ENCODE peak calls at places on chromosomes 1 and 21, in seven cellular contexts. P is NCI-H446 treated with DMSO at 0.1 percent for 48 hours, G is naive B cell, E is brain pericyte, U is NAMALWA, H is globus pallidus, Y is RPMI7951. O is an unnamed sample.

GRCh38 chr1:184972281-184973055 is 1.8 kb downstream of the NIBAN1 start:
- DNase-seq in E (no peak), H (no peak), U (peak), Y (peak), P (no peak), G (no peak), O (no peak)

GRCh38 chr1:240522122-240522822 is 89.7 kb downstream of the GREM2 start:
- DNase-seq in U (no peak), P (no peak), Y (no peak), H (no peak), E (no peak), G (no peak), O (no peak)

GRCh38 chr1:160078392-160079195 is 2.7 kb upstream of the KCNJ9 start:
- DNase-seq in G (peak), P (no peak), E (no peak), Y (peak), H (peak), U (peak), O (peak)

GRCh38 chr1:24409535-24409934 is 4.0 kb downstream of the STPG1 start:
- DNase-seq in P (no peak), Y (peak), G (no peak), H (no peak), U (no peak), E (no peak), O (no peak)

GRCh38 chr1:189206617-189207016 is 1271.0 kb downstream of the BRINP3 start:
- DNase-seq in H (no peak), U (no peak), P (no peak), E (no peak), Y (no peak), G (no peak), O (no peak)

GRCh38 chr21:39712976-39713375 is 32.0 kb upstream of the IGSF5 start:
- DNase-seq in P (no peak), H (no peak), E (no peak), G (no peak), Y (no peak), U (no peak), O (no peak)

GRCh38 chr1:59198565-59198964 is 98.3 kb upstream of the FGGY start:
- DNase-seq in G (no peak), E (no peak), Y (no peak), H (no peak), P (peak), U (no peak), O (no peak)

GRCh38 chr1:4769516-4770280 is 115.3 kb downstream of the AJAP1 start:
- DNase-seq in P (no peak), G (no peak), Y (no peak), E (no peak), H (no peak), U (no peak), O (no peak)

GRCh38 chr1:169326644-169327316 is 40.8 kb downstream of the NME7 start:
- DNase-seq in H (no peak), U (no peak), P (no peak), E (no peak), Y (peak), G (no peak), O (no peak)

GRCh38 chr1:200237066-200237465 is 172.8 kb downstream of the ZNF281 start:
- DNase-seq in P (no peak), G (no peak), E (no peak), H (no peak), Y (no peak), U (no peak), O (no peak)